ENCODE peak calls at places on chromosomes 3 and 15, in nine cellular contexts. O is HuH-7, F is NCI-H524 treated with DMSO at 0.1 percent for 48 hours, M is endodermal cell, R is testis, T is ELR, K is GM06990, X is EH, E is AG08396. H is an unnamed sample.

GRCh38 chr3:138674131-138674530 is 65.6 kb downstream of the FAIM start:
- DNase-seq in O (no peak), F (no peak), X (no peak), M (no peak), E (no peak), T (no peak), R (no peak), K (no peak), H (no peak)

GRCh38 chr3:47685037-47685436 is 96.7 kb downstream of the SMARCC1 start:
- DNase-seq in X (no peak), F (no peak), K (no peak), R (no peak), M (no peak), E (no peak), O (no peak), T (peak), H (no peak)

GRCh38 chr3:37819591-37819990 is 42.1 kb upstream of the CTDSPL start:
- DNase-seq in X (no peak), E (no peak), K (no peak), T (no peak), F (no peak), O (no peak), R (no peak), M (no peak), H (no peak)

GRCh38 chr15:29143909-29144308 is 125.7 kb downstream of the NSMCE3 start:
- DNase-seq in F (no peak), M (no peak), E (peak), T (peak), O (no peak), K (no peak), R (no peak), X (peak), H (no peak)

GRCh38 chr3:65888980-65889706 is 149.6 kb downstream of the MAGI1 start:
- DNase-seq in F (no peak), O (no peak), X (peak), E (peak), M (no peak), T (peak), R (no peak), K (peak), H (peak)

GRCh38 chr3:185308126-185308754 is 54.4 kb upstream of the EHHADH start:
- DNase-seq in R (peak), X (peak), M (peak), K (no peak), T (peak), O (peak), F (no peak), E (peak), H (peak)

GRCh38 chr3:53806182-53807116 is 39.8 kb downstream of the CHDH start:
- DNase-seq in K (no peak), X (peak), F (no peak), R (peak), T (peak), E (peak), M (peak), O (no peak), H (peak)

GRCh38 chr3:63727248-63727647 is 74.8 kb downstream of the SNTN start:
- DNase-seq in F (no peak), X (no peak), E (no peak), T (no peak), M (no peak), O (no peak), K (no peak), R (no peak), H (no peak)

GRCh38 chr3:58577269-58577821 is at the start of gene FAM107A:
- DNase-seq in K (no peak), R (peak), T (peak), X (peak), O (no peak), M (peak), E (peak), F (no peak), H (no peak)

GRCh38 chr15:90713081-90713480 is 4.1 kb upstream of the BLM start:
- DNase-seq in X (no peak), K (no peak), T (no peak), E (no peak), M (no peak), R (no peak), O (no peak), F (no peak), H (no peak)

GRCh38 chr15:67148196-67148701 is 82.8 kb downstream of the SMAD3 start:
- DNase-seq in K (no peak), X (peak), F (no peak), T (peak), R (no peak), E (no peak), O (no peak), M (no peak), H (no peak)

GRCh38 chr3:194200422-194201060 is 64.6 kb downstream of the HES1 start:
- DNase-seq in F (no peak), R (no peak), T (no peak), O (no peak), E (no peak), K (no peak), X (no peak), M (no peak), H (no peak)

GRCh38 chr3:167742338-167742737 is 6.8 kb downstream of the SERPINI1 start:
- DNase-seq in K (no peak), M (no peak), O (no peak), F (no peak), T (no peak), E (no peak), X (no peak), R (no peak), H (no peak)